ENCODE peak calls at places on chromosome 15, in five cellular contexts. Q is GM23248, T is ELF-1, F is activated gamma-delta T cell treated with Interleukin-2 at 50 U/mL for 16 hours, A is colonic mucosa. W is an unnamed sample.
A peak's percentile ranks its signal among the peaks of the same experiment; 100 is the strongest.

GRCh38 chr15:63368503-63368902 is 13.1 kb downstream of the CA12 start:
- DNase-seq in Q (no peak), T (no peak), F (no peak), A (no peak), W (no peak)

GRCh38 chr15:71114887-71115566 is at the start of gene THSD4:
- DNase-seq in Q (peak; percentile 91), T (peak; percentile 90), F (peak; percentile 13), A (peak; percentile 76), W (peak; percentile 88)

GRCh38 chr15:38559131-38559530 is 5.5 kb downstream of the RASGRP1 start:
- DNase-seq in Q (peak; percentile 14), T (no peak), F (no peak), A (no peak), W (no peak)

GRCh38 chr15:70726753-70727152 is 36.6 kb downstream of the UACA start:
- DNase-seq in Q (peak; percentile 44), T (no peak), F (no peak), A (no peak), W (peak; percentile 21)

GRCh38 chr15:66898656-66899402 is 166.6 kb upstream of the SMAD3 start:
- DNase-seq in Q (no peak), T (peak; percentile 58), F (no peak), A (no peak), W (no peak)

GRCh38 chr15:56040081-56041035 is 46.9 kb upstream of the NEDD4 start:
- DNase-seq in Q (peak; percentile 98), T (peak; percentile 36), F (no peak), A (peak; percentile 49), W (no peak)

GRCh38 chr15:36359286-36359685 is 220.1 kb upstream of the CDIN1 start:
- DNase-seq in Q (no peak), T (peak; percentile 8), F (no peak), A (no peak), W (no peak)

GRCh38 chr15:31359722-31360111 is 33.1 kb downstream of the KLF13 start:
- DNase-seq in Q (no peak), T (no peak), F (no peak), A (peak; percentile 72), W (no peak)

GRCh38 chr15:90819850-90820249 is 48.5 kb upstream of the FURIN start:
- DNase-seq in Q (no peak), T (no peak), F (no peak), A (no peak), W (no peak)

GRCh38 chr15:57820119-57820518 is 113.6 kb downstream of the POLR2M start:
- DNase-seq in Q (peak; percentile 18), T (no peak), F (no peak), A (no peak), W (no peak)

GRCh38 chr15:74789741-74790079 is 7.8 kb downstream of the CSK start:
- DNase-seq in Q (no peak), T (no peak), F (no peak), A (no peak), W (no peak)

GRCh38 chr15:90799639-90800038 is 68.7 kb upstream of the FURIN start:
- DNase-seq in Q (no peak), T (no peak), F (no peak), A (no peak), W (no peak)

GRCh38 chr15:40314723-40315276 is 7.1 kb upstream of the PLCB2 start:
- DNase-seq in Q (peak; percentile 91), T (no peak), F (no peak), A (no peak), W (no peak)

GRCh38 chr15:89799011-89799924 is 15.4 kb downstream of the ANPEP start:
- DNase-seq in Q (no peak), T (no peak), F (no peak), A (no peak), W (no peak)

W was measured in nephron progenitor cell.